ENCODE peak calls at places on chromosome 21, in four cellular contexts. H is effector memory CD8-positive, alpha-beta T cell; T is left cardiac atrium; Z is activated naive CD4-positive, alpha-beta T cell treated with anti-CD3 and anti-CD28 coated beads, Interleukin-2, amount 50 U/mL, for 72 hours. M is an unnamed sample.

GRCh38 chr21:37451446-37451845 is 84.9 kb downstream of the DYRK1A start:
- ATAC-seq in H (no peak), T (no peak), Z (no peak), M (no peak)

GRCh38 chr21:30072496-30072895 is 94.1 kb downstream of the CLDN17 start:
- ATAC-seq in H (no peak), T (peak; percentile 51), Z (no peak), M (no peak)

GRCh38 chr21:45093064-45093532 is 18.7 kb downstream of the ADARB1 start:
- ATAC-seq in H (no peak), T (peak; percentile 60), Z (no peak), M (peak; percentile 61)

GRCh38 chr21:35849131-35849530 is 211.2 kb downstream of the SETD4 start:
- ATAC-seq in H (no peak), T (peak; percentile 83), Z (no peak), M (no peak)

GRCh38 chr21:42073140-42074099 is 2.3 kb downstream of the UMODL1 start:
- ATAC-seq in H (no peak), T (no peak), Z (no peak), M (no peak)

GRCh38 chr21:43884012-43884860 is 19.2 kb downstream of the AGPAT3 start:
- ATAC-seq in H (no peak), T (peak; percentile 68), Z (peak; percentile 77), M (no peak)

GRCh38 chr21:37956772-37957171 is 40.5 kb upstream of the KCNJ6 start:
- ATAC-seq in H (no peak), T (no peak), Z (no peak), M (no peak)

GRCh38 chr21:44299085-44299457 is 782 bp upstream of the PFKL start:
- ATAC-seq in H (no peak), T (no peak), Z (peak; percentile 2), M (no peak)

GRCh38 chr21:38478782-38479181 is 19.5 kb downstream of the ERG start:
- ATAC-seq in H (no peak), T (peak; percentile 90), Z (peak; percentile 82), M (no peak)

GRCh38 chr21:44087426-44088400 is 19.5 kb upstream of the PWP2 start:
- ATAC-seq in H (no peak), T (peak; percentile 10), Z (no peak), M (no peak)

GRCh38 chr21:45373991-45374816 is 30.8 kb upstream of the COL18A1 start:
- ATAC-seq in H (no peak), T (peak; percentile 33), Z (no peak), M (no peak)

GRCh38 chr21:42299324-42300044 is 15.7 kb downstream of the TFF3 start:
- ATAC-seq in H (no peak), T (peak; percentile 26), Z (peak; percentile 91), M (no peak)

GRCh38 chr21:44892095-44892494 is 18.6 kb upstream of the PTTG1IP start:
- ATAC-seq in H (no peak), T (no peak), Z (no peak), M (no peak)

GRCh38 chr21:22925032-22925431 is 1926.8 kb downstream of the NCAM2 start:
- ATAC-seq in H (no peak), T (no peak), Z (no peak), M (no peak)

GRCh38 chr21:40013001-40013735 is 145.9 kb downstream of the PCP4 start:
- ATAC-seq in H (no peak), T (no peak), Z (no peak), M (no peak)

GRCh38 chr21:31397939-31398338 is 53.9 kb upstream of the TIAM1 start:
- ATAC-seq in H (peak; percentile 69), T (no peak), Z (peak; percentile 71), M (no peak)

GRCh38 chr21:14736672-14737071 is 190.6 kb upstream of the SAMSN1 start:
- ATAC-seq in H (no peak), T (no peak), Z (peak; percentile 47), M (no peak)

GRCh38 chr21:44697811-44698734 is 1.1 kb downstream of the KRTAP10-12 start:
- ATAC-seq in H (no peak), T (no peak), Z (no peak), M (no peak)

GRCh38 chr21:45069085-45069484 is 5.3 kb upstream of the ADARB1 start:
- ATAC-seq in H (no peak), T (no peak), Z (no peak), M (no peak)

GRCh38 chr21:40117236-40117635 is 250.0 kb downstream of the PCP4 start:
- ATAC-seq in H (no peak), T (no peak), Z (no peak), M (no peak)

GRCh38 chr21:42845296-42845965 is 33.9 kb downstream of the WDR4 start:
- ATAC-seq in H (no peak), T (peak; percentile 55), Z (no peak), M (no peak)

GRCh38 chr21:44564886-44565598 is 6.4 kb upstream of the KRTAP10-3 start:
- ATAC-seq in H (no peak), T (no peak), Z (no peak), M (no peak)

GRCh38 chr21:25956993-25957714 is 213.4 kb downstream of the APP start:
- ATAC-seq in H (no peak), T (peak; percentile 46), Z (no peak), M (peak; percentile 84)

GRCh38 chr21:44628707-44629391 is 2.0 kb downstream of the KRTAP10-9 start:
- ATAC-seq in H (no peak), T (peak; percentile 39), Z (no peak), M (no peak)

GRCh38 chr21:20276954-20277353 is 721.3 kb upstream of the NCAM2 start:
- ATAC-seq in H (no peak), T (no peak), Z (no peak), M (no peak)

GRCh38 chr21:43311303-43311817 is 115.6 kb downstream of the SIK1 start:
- ATAC-seq in H (no peak), T (no peak), Z (no peak), M (no peak)

GRCh38 chr21:41227357-41228005 is 59.5 kb downstream of the BACE2 start:
- ATAC-seq in H (no peak), T (peak; percentile 15), Z (peak; percentile 47), M (no peak)

GRCh38 chr21:15638856-15639549 is 90.8 kb upstream of the USP25 start:
- ATAC-seq in H (no peak), T (peak; percentile 88), Z (no peak), M (peak; percentile 61)

GRCh38 chr21:42056996-42057689 is 14.0 kb upstream of the UMODL1 start:
- ATAC-seq in H (no peak), T (peak; percentile 12), Z (no peak), M (no peak)

GRCh38 chr21:21291883-21292569 is 293.8 kb downstream of the NCAM2 start:
- ATAC-seq in H (no peak), T (no peak), Z (no peak), M (no peak)